ENCODE peak calls at places on chromosomes 1 and 21, in four cellular contexts. F is HepG2, B is K562, V is GM12878. U is an unnamed sample.

GRCh38 chr1:43835141-43836021 is 98.2 kb upstream of the ARTN start:
- DNase-seq in F (no peak), B (peak), V (no peak), U (peak)

GRCh38 chr1:234586892-234587445 is 23.0 kb downstream of the IRF2BP2 start:
- DNase-seq in F (no peak), B (no peak), V (no peak), U (no peak)

GRCh38 chr1:17561252-17561558 is 21.7 kb downstream of the ARHGEF10L start:
- DNase-seq in F (no peak), B (no peak), V (no peak), U (no peak)

GRCh38 chr1:8020032-8020431 is 6.1 kb downstream of the ERRFI1 start:
- DNase-seq in F (peak), B (no peak), V (no peak), U (no peak)

GRCh38 chr1:208241541-208241940 is 2.6 kb downstream of the PLXNA2 start:
- DNase-seq in F (no peak), B (no peak), V (no peak), U (no peak)

GRCh38 chr1:207454046-207454964 is at the start of gene CR2:
- DNase-seq in F (peak), B (peak), V (no peak), U (peak)

GRCh38 chr1:229210844-229211243 is 60.1 kb upstream of the RAB4A start:
- DNase-seq in F (no peak), B (no peak), V (no peak), U (no peak)

GRCh38 chr1:52002038-52002917 is 11.8 kb upstream of the RAB3B start:
- DNase-seq in F (peak), B (peak), V (peak), U (peak)

GRCh38 chr21:31284797-31285397 is 59.2 kb downstream of the TIAM1 start:
- DNase-seq in F (no peak), B (no peak), V (no peak), U (no peak)

GRCh38 chr1:81126989-81127571 is 673.7 kb upstream of the ADGRL2 start:
- DNase-seq in F (no peak), B (no peak), V (no peak), U (no peak)

GRCh38 chr1:218728994-218729393 is 383.9 kb downstream of the TGFB2 start:
- DNase-seq in F (no peak), B (no peak), V (no peak), U (peak)

GRCh38 chr1:55781944-55782482 is 566.8 kb upstream of the USP24 start:
- DNase-seq in F (no peak), B (no peak), V (no peak), U (no peak)

GRCh38 chr1:1989102-1989542 is 14.5 kb downstream of the CFAP74 start:
- DNase-seq in F (no peak), B (no peak), V (no peak), U (peak)

GRCh38 chr1:8285103-8285502 is 32.8 kb upstream of the SLC45A1 start:
- DNase-seq in F (no peak), B (no peak), V (no peak), U (no peak)

GRCh38 chr1:207336559-207337467 is 15.3 kb downstream of the CD55 start:
- DNase-seq in F (peak), B (no peak), V (peak), U (no peak)

GRCh38 chr1:230002164-230002803 is 64.8 kb upstream of the GALNT2 start:
- DNase-seq in F (no peak), B (no peak), V (no peak), U (no peak)

GRCh38 chr1:7551442-7551841 is 219.7 kb upstream of the VAMP3 start:
- DNase-seq in F (no peak), B (no peak), V (no peak), U (no peak)

GRCh38 chr1:110018396-110018795 is 16.0 kb upstream of the STRIP1 start:
- DNase-seq in F (no peak), B (no peak), V (no peak), U (no peak)

GRCh38 chr1:215731699-215732098 is 164.6 kb downstream of the KCTD3 start:
- DNase-seq in F (no peak), B (no peak), V (no peak), U (peak)

GRCh38 chr1:19656780-19657475 is 7.7 kb upstream of the HTR6 start:
- DNase-seq in F (no peak), B (no peak), V (no peak), U (no peak)

GRCh38 chr21:44012474-44013379 is 618 bp downstream of the TRAPPC10 start:
- DNase-seq in F (peak), B (peak), V (peak), U (peak)

GRCh38 chr1:44584167-44584566 is 90.1 kb downstream of the TMEM53 start:
- DNase-seq in F (no peak), B (no peak), V (no peak), U (no peak)

GRCh38 chr21:27425172-27425571 is 458.3 kb upstream of the ADAMTS5 start:
- DNase-seq in F (no peak), B (no peak), V (no peak), U (no peak)

GRCh38 chr21:27423073-27423472 is 456.2 kb upstream of the ADAMTS5 start:
- DNase-seq in F (no peak), B (no peak), V (no peak), U (no peak)

GRCh38 chr21:27425574-27425973 is 458.7 kb upstream of the ADAMTS5 start:
- DNase-seq in F (no peak), B (no peak), V (no peak), U (peak)

GRCh38 chr21:27424601-27425000 is 457.7 kb upstream of the ADAMTS5 start:
- DNase-seq in F (no peak), B (no peak), V (no peak), U (no peak)

GRCh38 chr21:27423906-27424595 is 457.2 kb upstream of the ADAMTS5 start:
- DNase-seq in F (no peak), B (no peak), V (no peak), U (no peak)
- TF ChIP-seq RFX5 in F (no peak), B (no peak), V (no peak), U (no peak)

DNA sequence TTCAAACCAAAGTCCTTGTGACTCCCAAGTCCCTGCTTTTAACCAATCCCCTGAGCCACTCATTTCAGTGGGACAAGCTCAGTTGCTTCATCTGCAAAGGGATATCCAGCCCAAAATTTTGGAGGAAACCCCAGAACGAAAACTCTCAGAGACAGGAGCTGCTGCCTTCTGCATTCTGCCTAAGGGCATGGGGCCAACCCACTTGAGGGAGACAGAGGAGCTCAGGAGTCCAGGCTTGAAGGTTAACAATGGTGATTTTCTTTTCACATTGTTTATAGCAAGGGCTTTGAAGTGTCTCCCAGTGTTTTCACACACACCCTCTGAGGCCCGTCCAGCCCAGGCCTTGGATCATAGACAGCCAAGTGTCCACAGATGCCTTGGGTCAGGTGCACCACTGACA is 148.0 kb upstream of the CTTNBP2NL start:
- DNase-seq in F (no peak), B (no peak), V (no peak), U (no peak)
- TF ChIP-seq REST in F (no peak), B (no peak), V (no peak), U (no peak)

GRCh38 chr21:45747802-45748445 is 104.4 kb downstream of the PCBP3 start:
- DNase-seq in F (no peak), B (no peak), V (no peak), U (peak)
- TF ChIP-seq MXI1 in F (no peak), B (no peak), V (no peak), U (peak)

DNA sequence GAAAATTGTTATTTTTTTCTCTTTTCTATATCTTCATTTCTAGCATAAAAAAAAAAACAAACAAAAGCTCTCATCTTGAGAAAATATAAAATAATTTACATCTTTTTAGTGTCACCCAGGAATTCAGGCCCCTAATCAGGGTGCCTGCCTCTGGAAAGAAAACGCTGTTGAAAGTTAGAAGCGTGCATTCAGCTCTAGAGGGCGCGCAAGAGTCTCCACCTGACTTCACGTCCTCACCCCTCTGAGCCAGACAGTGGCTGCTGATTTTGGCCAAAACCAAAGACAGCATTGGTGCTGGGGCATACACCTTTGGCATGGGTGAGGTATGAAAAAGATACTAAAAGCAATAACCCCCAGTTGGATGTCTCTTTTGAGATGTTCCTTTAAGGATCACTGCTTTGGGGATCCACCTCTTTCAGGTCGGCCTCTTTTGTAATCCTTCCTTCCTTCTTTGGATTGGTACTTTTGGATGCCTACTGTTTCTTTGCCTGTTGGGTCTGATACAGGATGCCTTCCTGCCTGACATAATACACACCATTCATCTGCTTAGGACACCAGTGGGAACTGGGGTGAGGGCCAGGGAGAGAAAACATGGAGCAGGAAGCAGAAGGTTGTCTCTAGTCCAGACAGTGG is 77.6 kb upstream of the CHRM3 start:
- DNase-seq in F (no peak), B (no peak), V (no peak), U (peak)
- TF ChIP-seq RFX5 in F (no peak), B (no peak), V (no peak), U (no peak)

GRCh38 chr1:178371236-178371635 is 125.5 kb downstream of the CLEC20A start:
- DNase-seq in F (no peak), B (no peak), V (no peak), U (no peak)
- TF ChIP-seq REST in F (no peak), B (no peak), V (no peak), U (no peak)